ENCODE peak calls at places on chromosomes 12 and 14, in four cellular contexts. One of them, this sample, is unnamed. For H3K9me3, the result is how much of the 10 kb centered on the place peaks cover.

GRCh38 chr12:22228022-22228875 is 106.3 kb downstream of the ST8SIA1 start:
- DNase-seq in CD8-positive, alpha-beta T cell: no peak
- DNase-seq in mesenchymal stem cell: peak
- DNase-seq in suprapubic skin: no peak
- DNase-seq in this sample: peak

GRCh38 chr14:96158735-96159134 is 45.9 kb upstream of the BDKRB2 start:
- DNase-seq in CD8-positive, alpha-beta T cell: no peak
- DNase-seq in mesenchymal stem cell: no peak
- DNase-seq in suprapubic skin: peak
- DNase-seq in this sample: no peak

GRCh38 chr12:123954647-123955350 is 17.8 kb downstream of the CCDC92 start:
- DNase-seq in CD8-positive, alpha-beta T cell: no peak
- DNase-seq in mesenchymal stem cell: no peak
- DNase-seq in suprapubic skin: peak
- DNase-seq in this sample: no peak

GRCh38 chr12:85462888-85463287 is 182.9 kb downstream of the ALX1 start:
- DNase-seq in CD8-positive, alpha-beta T cell: no peak
- DNase-seq in mesenchymal stem cell: no peak
- DNase-seq in suprapubic skin: no peak
- DNase-seq in this sample: no peak

GRCh38 chr12:53709671-53710070 is 17.6 kb downstream of the CALCOCO1 start:
- DNase-seq in CD8-positive, alpha-beta T cell: no peak
- DNase-seq in mesenchymal stem cell: no peak
- DNase-seq in suprapubic skin: no peak
- DNase-seq in this sample: no peak

GRCh38 chr14:99683619-99684355 is at the start of gene CYP46A1:
- DNase-seq in CD8-positive, alpha-beta T cell: peak
- DNase-seq in mesenchymal stem cell: peak
- DNase-seq in suprapubic skin: peak
- DNase-seq in this sample: peak

GRCh38 chr12:68042212-68042699 is 53.0 kb downstream of the IFNG-AS1 start:
- DNase-seq in CD8-positive, alpha-beta T cell: no peak
- DNase-seq in mesenchymal stem cell: peak
- DNase-seq in suprapubic skin: no peak
- DNase-seq in this sample: peak

GRCh38 chr12:85681333-85681732 is 154.9 kb downstream of the RASSF9 start:
- DNase-seq in CD8-positive, alpha-beta T cell: no peak
- DNase-seq in mesenchymal stem cell: no peak
- DNase-seq in suprapubic skin: no peak
- DNase-seq in this sample: no peak

GRCh38 chr14:59342516-59343484 is 122.4 kb downstream of the GPR135 start:
- DNase-seq in CD8-positive, alpha-beta T cell: no peak
- DNase-seq in mesenchymal stem cell: no peak
- DNase-seq in suprapubic skin: no peak
- DNase-seq in this sample: peak

GRCh38 chr12:27922591-27923139 is 49.9 kb downstream of the PTHLH start:
- DNase-seq in CD8-positive, alpha-beta T cell: no peak
- DNase-seq in mesenchymal stem cell: no peak
- DNase-seq in suprapubic skin: no peak
- DNase-seq in this sample: peak

GRCh38 chr12:91413591-91413990 is 231.0 kb upstream of the DCN start:
- DNase-seq in CD8-positive, alpha-beta T cell: no peak
- DNase-seq in mesenchymal stem cell: peak
- DNase-seq in suprapubic skin: no peak
- DNase-seq in this sample: peak

GRCh38 chr14:33884916-33885315 is 66.0 kb downstream of the EGLN3 start:
- DNase-seq in CD8-positive, alpha-beta T cell: no peak
- DNase-seq in mesenchymal stem cell: no peak
- DNase-seq in suprapubic skin: no peak
- DNase-seq in this sample: no peak

GRCh38 chr12:58285551-58285950 is 344.2 kb downstream of the ATP23 start:
- DNase-seq in CD8-positive, alpha-beta T cell: no peak
- DNase-seq in mesenchymal stem cell: no peak
- DNase-seq in suprapubic skin: no peak
- DNase-seq in this sample: no peak

GRCh38 chr12:7542046-7542445 is 38.5 kb upstream of the CD163 start:
- DNase-seq in CD8-positive, alpha-beta T cell: no peak
- DNase-seq in mesenchymal stem cell: no peak
- DNase-seq in suprapubic skin: no peak
- DNase-seq in this sample: no peak

GRCh38 chr14:34733245-34733644 is 18.9 kb upstream of the CFL2 start:
- DNase-seq in CD8-positive, alpha-beta T cell: no peak
- DNase-seq in mesenchymal stem cell: peak
- DNase-seq in suprapubic skin: no peak
- DNase-seq in this sample: peak

GRCh38 chr14:23299558-23299957 is 3.1 kb downstream of the PPP1R3E start:
- DNase-seq in CD8-positive, alpha-beta T cell: no peak
- DNase-seq in mesenchymal stem cell: peak
- DNase-seq in suprapubic skin: no peak
- DNase-seq in this sample: peak

GRCh38 chr12:132711169-132711843 is 664 bp downstream of the PGAM5 start:
- DNase-seq in CD8-positive, alpha-beta T cell: no peak
- DNase-seq in mesenchymal stem cell: peak
- DNase-seq in suprapubic skin: no peak
- DNase-seq in this sample: no peak

GRCh38 chr14:49971156-49972141 is 78.6 kb downstream of the ARF6 start:
- DNase-seq in CD8-positive, alpha-beta T cell: peak
- DNase-seq in mesenchymal stem cell: no peak
- DNase-seq in suprapubic skin: no peak
- DNase-seq in this sample: no peak

GRCh38 chr14:81516941-81517797 is 16.5 kb downstream of the SEL1L start:
- DNase-seq in CD8-positive, alpha-beta T cell: no peak
- DNase-seq in mesenchymal stem cell: peak
- DNase-seq in suprapubic skin: no peak
- DNase-seq in this sample: peak

GRCh38 chr14:106808907-106809306 is 1282.5 kb downstream of the TMEM121 start:
- DNase-seq in CD8-positive, alpha-beta T cell: no peak
- DNase-seq in mesenchymal stem cell: no peak
- DNase-seq in suprapubic skin: no peak
- DNase-seq in this sample: no peak
- H3K9me3 ChIP-seq in CD8-positive, alpha-beta T cell: under half
- H3K9me3 ChIP-seq in mesenchymal stem cell: under half
- H3K9me3 ChIP-seq in suprapubic skin: under half
- H3K9me3 ChIP-seq in this sample: under half

GRCh38 chr12:56894698-56895368 is 39.4 kb downstream of the SDR9C7 start:
- DNase-seq in CD8-positive, alpha-beta T cell: no peak
- DNase-seq in mesenchymal stem cell: no peak
- DNase-seq in suprapubic skin: no peak
- DNase-seq in this sample: no peak
- H3K9me3 ChIP-seq in CD8-positive, alpha-beta T cell: under half
- H3K9me3 ChIP-seq in mesenchymal stem cell: under half
- H3K9me3 ChIP-seq in suprapubic skin: under half
- H3K9me3 ChIP-seq in this sample: under half

GRCh38 chr14:105853089-105853906 is 326.9 kb downstream of the TMEM121 start:
- DNase-seq in CD8-positive, alpha-beta T cell: peak
- DNase-seq in mesenchymal stem cell: no peak
- DNase-seq in suprapubic skin: peak
- DNase-seq in this sample: no peak

GRCh38 chr14:105853907-105854599 is 327.7 kb downstream of the TMEM121 start:
- DNase-seq in CD8-positive, alpha-beta T cell: no peak
- DNase-seq in mesenchymal stem cell: no peak
- DNase-seq in suprapubic skin: no peak
- DNase-seq in this sample: no peak

GRCh38 chr14:105855246-105855892 is 329.0 kb downstream of the TMEM121 start:
- DNase-seq in CD8-positive, alpha-beta T cell: peak
- DNase-seq in mesenchymal stem cell: no peak
- DNase-seq in suprapubic skin: peak
- DNase-seq in this sample: no peak

GRCh38 chr14:105855893-105856675 is 329.7 kb downstream of the TMEM121 start:
- DNase-seq in CD8-positive, alpha-beta T cell: peak
- DNase-seq in mesenchymal stem cell: no peak
- DNase-seq in suprapubic skin: peak
- DNase-seq in this sample: no peak

GRCh38 chr14:105854600-105855245 is 328.3 kb downstream of the TMEM121 start:
- DNase-seq in CD8-positive, alpha-beta T cell: peak
- DNase-seq in mesenchymal stem cell: no peak
- DNase-seq in suprapubic skin: peak
- DNase-seq in this sample: no peak
- H3K9me3 ChIP-seq in CD8-positive, alpha-beta T cell: under half
- H3K9me3 ChIP-seq in mesenchymal stem cell: under half
- H3K9me3 ChIP-seq in suprapubic skin: under half
- H3K9me3 ChIP-seq in this sample: under half

GRCh38 chr14:27721760-27722159 is 1044.8 kb upstream of the FOXG1 start:
- DNase-seq in CD8-positive, alpha-beta T cell: no peak
- DNase-seq in mesenchymal stem cell: no peak
- DNase-seq in suprapubic skin: no peak
- DNase-seq in this sample: no peak
- H3K9me3 ChIP-seq in CD8-positive, alpha-beta T cell: under half
- H3K9me3 ChIP-seq in mesenchymal stem cell: under half
- H3K9me3 ChIP-seq in suprapubic skin: under half
- H3K9me3 ChIP-seq in this sample: under half

GRCh38 chr14:36524220-36524837 is 4.3 kb upstream of the NKX2-1 start:
- DNase-seq in CD8-positive, alpha-beta T cell: no peak
- DNase-seq in mesenchymal stem cell: no peak
- DNase-seq in suprapubic skin: no peak
- DNase-seq in this sample: no peak
- H3K9me3 ChIP-seq in CD8-positive, alpha-beta T cell: under half
- H3K9me3 ChIP-seq in mesenchymal stem cell: under half
- H3K9me3 ChIP-seq in suprapubic skin: under half
- H3K9me3 ChIP-seq in this sample: under half

GRCh38 chr14:105899657-105900397 is 373.4 kb downstream of the TMEM121 start:
- DNase-seq in CD8-positive, alpha-beta T cell: no peak
- DNase-seq in mesenchymal stem cell: no peak
- DNase-seq in suprapubic skin: no peak
- DNase-seq in this sample: no peak

GRCh38 chr14:105899071-105899641 is 372.8 kb downstream of the TMEM121 start:
- DNase-seq in CD8-positive, alpha-beta T cell: no peak
- DNase-seq in mesenchymal stem cell: no peak
- DNase-seq in suprapubic skin: no peak
- DNase-seq in this sample: no peak

GRCh38 chr14:105902131-105902898 is 375.9 kb downstream of the TMEM121 start:
- DNase-seq in CD8-positive, alpha-beta T cell: no peak
- DNase-seq in mesenchymal stem cell: no peak
- DNase-seq in suprapubic skin: no peak
- DNase-seq in this sample: no peak

GRCh38 chr14:105901226-105901625 is 374.8 kb downstream of the TMEM121 start:
- DNase-seq in CD8-positive, alpha-beta T cell: no peak
- DNase-seq in mesenchymal stem cell: no peak
- DNase-seq in suprapubic skin: no peak
- DNase-seq in this sample: no peak

GRCh38 chr14:105900398-105901160 is 374.2 kb downstream of the TMEM121 start:
- DNase-seq in CD8-positive, alpha-beta T cell: no peak
- DNase-seq in mesenchymal stem cell: no peak
- DNase-seq in suprapubic skin: no peak
- DNase-seq in this sample: no peak
- H3K9me3 ChIP-seq in CD8-positive, alpha-beta T cell: under half
- H3K9me3 ChIP-seq in mesenchymal stem cell: under half
- H3K9me3 ChIP-seq in suprapubic skin: under half
- H3K9me3 ChIP-seq in this sample: under half

DNA sequence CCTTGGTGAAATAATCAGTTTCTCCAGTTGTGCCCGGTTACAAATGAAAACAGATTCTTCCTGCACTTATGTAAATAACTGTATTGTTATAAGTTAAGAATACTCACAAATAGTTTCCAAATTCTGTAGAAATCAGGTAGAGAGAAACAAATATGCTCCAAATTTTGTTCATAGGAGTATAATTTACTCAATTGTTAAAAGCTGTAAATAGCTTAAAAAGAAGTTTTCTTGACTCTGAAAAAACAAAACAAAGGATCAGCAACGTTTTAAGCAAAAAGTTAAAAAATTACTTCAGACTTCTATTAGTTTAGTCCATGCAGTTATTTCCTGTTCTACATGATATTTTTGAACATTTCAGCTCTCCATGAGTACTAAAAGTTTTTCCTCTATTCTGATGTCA is 30.0 kb upstream of the SLC38A4 start:
- DNase-seq in CD8-positive, alpha-beta T cell: no peak
- DNase-seq in mesenchymal stem cell: no peak
- DNase-seq in suprapubic skin: no peak
- DNase-seq in this sample: no peak
- H3K9me3 ChIP-seq in CD8-positive, alpha-beta T cell: under half
- H3K9me3 ChIP-seq in mesenchymal stem cell: under half
- H3K9me3 ChIP-seq in suprapubic skin: under half
- H3K9me3 ChIP-seq in this sample: under half